ENCODE peak calls at places on chromosomes 1 and 21, in eight cellular contexts. B, A, P, D, S, M, L and H are unnamed samples. For H3K27me3, the result is how much of the 10 kb centered on the place peaks cover.

GRCh38 chr1:34407140-34407539 is 230.4 kb downstream of the C1orf94 start:
- DNase-seq in B (peak), A (no peak), P (no peak), D (no peak), S (no peak), M (no peak), L (no peak), H (peak)

GRCh38 chr1:178011101-178011828 is 41.4 kb upstream of the SEC16B start:
- DNase-seq in B (no peak), A (peak), P (peak), D (no peak), S (no peak), M (no peak), L (no peak), H (peak)

GRCh38 chr1:10852018-10852417 is 55.6 kb upstream of the CASZ1 start:
- DNase-seq in B (no peak), A (no peak), P (no peak), D (no peak), S (no peak), M (no peak), L (no peak), H (no peak)

GRCh38 chr1:42017259-42017658 is 98.5 kb upstream of the HIVEP3 start:
- DNase-seq in B (no peak), A (no peak), P (no peak), D (no peak), S (no peak), M (no peak), L (no peak), H (no peak)

GRCh38 chr21:43262427-43262826 is 93.6 kb downstream of the CRYAA start:
- DNase-seq in B (no peak), A (no peak), P (no peak), D (no peak), S (no peak), M (no peak), L (no peak), H (no peak)

GRCh38 chr1:180643693-180644092 is 11.9 kb downstream of the XPR1 start:
- DNase-seq in B (no peak), A (no peak), P (no peak), D (no peak), S (no peak), M (no peak), L (peak), H (no peak)

GRCh38 chr21:31394309-31394708 is 50.2 kb upstream of the TIAM1 start:
- DNase-seq in B (no peak), A (no peak), P (no peak), D (no peak), S (no peak), M (no peak), L (no peak), H (no peak)

GRCh38 chr1:37485902-37486679 is 11.7 kb downstream of the ZC3H12A start:
- DNase-seq in B (no peak), A (no peak), P (no peak), D (no peak), S (no peak), M (no peak), L (no peak), H (no peak)

GRCh38 chr1:109104364-109105151 is 9.4 kb upstream of the ELAPOR1 start:
- DNase-seq in B (no peak), A (no peak), P (no peak), D (no peak), S (no peak), M (no peak), L (no peak), H (peak)

GRCh38 chr1:183942933-183943693 is 94.4 kb downstream of the COLGALT2 start:
- DNase-seq in B (peak), A (no peak), P (peak), D (no peak), S (no peak), M (no peak), L (no peak), H (peak)

GRCh38 chr1:185244015-185244747 is 72.9 kb downstream of the IVNS1ABP start:
- DNase-seq in B (no peak), A (no peak), P (peak), D (no peak), S (no peak), M (no peak), L (no peak), H (peak)

GRCh38 chr21:31546402-31547155 is 112.9 kb upstream of the SOD1 start:
- DNase-seq in B (no peak), A (no peak), P (no peak), D (no peak), S (peak), M (no peak), L (no peak), H (no peak)

GRCh38 chr1:38585971-38586370 is 273.6 kb downstream of the RRAGC start:
- DNase-seq in B (no peak), A (no peak), P (no peak), D (no peak), S (no peak), M (no peak), L (no peak), H (no peak)

GRCh38 chr1:184810735-184811316 is 56.2 kb upstream of the EDEM3 start:
- DNase-seq in B (no peak), A (no peak), P (no peak), D (no peak), S (peak), M (no peak), L (no peak), H (no peak)

GRCh38 chr1:54409156-54410142 is 3.3 kb upstream of the SSBP3 start:
- DNase-seq in B (no peak), A (no peak), P (no peak), D (no peak), S (no peak), M (no peak), L (no peak), H (no peak)

GRCh38 chr1:46413596-46413985 is 19.5 kb downstream of the FAAH start:
- DNase-seq in B (no peak), A (peak), P (peak), D (no peak), S (no peak), M (peak), L (no peak), H (no peak)

GRCh38 chr21:37711294-37711844 is 204.9 kb downstream of the KCNJ6 start:
- DNase-seq in B (no peak), A (no peak), P (no peak), D (no peak), S (no peak), M (no peak), L (no peak), H (no peak)

GRCh38 chr1:83958704-83959103 is 40.2 kb downstream of the TTLL7 start:
- DNase-seq in B (no peak), A (no peak), P (no peak), D (no peak), S (no peak), M (no peak), L (no peak), H (no peak)

GRCh38 chr1:244866355-244866754 is 2.0 kb upstream of the HNRNPU start:
- DNase-seq in B (no peak), A (no peak), P (no peak), D (no peak), S (no peak), M (no peak), L (no peak), H (no peak)

GRCh38 chr1:245184791-245185190 is 30.0 kb downstream of the KIF26B start:
- DNase-seq in B (no peak), A (no peak), P (no peak), D (no peak), S (no peak), M (no peak), L (no peak), H (no peak)

GRCh38 chr1:227947678-227948492 is at the start of gene WNT9A:
- DNase-seq in B (no peak), A (peak), P (no peak), D (no peak), S (peak), M (no peak), L (no peak), H (no peak)

GRCh38 chr1:59204001-59204400 is 92.9 kb upstream of the FGGY start:
- DNase-seq in B (no peak), A (no peak), P (no peak), D (no peak), S (no peak), M (peak), L (peak), H (no peak)

GRCh38 chr1:50447961-50448360 is 24.7 kb upstream of the DMRTA2 start:
- DNase-seq in B (no peak), A (no peak), P (no peak), D (no peak), S (no peak), M (no peak), L (no peak), H (no peak)

GRCh38 chr21:43918385-43918947 is 53.4 kb downstream of the AGPAT3 start:
- DNase-seq in B (no peak), A (no peak), P (no peak), D (no peak), S (no peak), M (no peak), L (no peak), H (no peak)

GRCh38 chr1:204294371-204294770 is 65.4 kb downstream of the PLEKHA6 start:
- DNase-seq in B (peak), A (no peak), P (peak), D (no peak), S (peak), M (no peak), L (no peak), H (peak)

GRCh38 chr1:216742625-216743024 is 19.4 kb upstream of the ESRRG start:
- DNase-seq in B (no peak), A (peak), P (no peak), D (no peak), S (no peak), M (no peak), L (no peak), H (peak)

GRCh38 chr1:94801919-94802546 is 18.1 kb upstream of the SLC44A3 start:
- DNase-seq in B (peak), A (peak), P (peak), D (no peak), S (peak), M (no peak), L (peak), H (peak)

GRCh38 chr1:185495898-185496297 is 178.9 kb upstream of the IVNS1ABP start:
- DNase-seq in B (no peak), A (no peak), P (no peak), D (no peak), S (no peak), M (no peak), L (no peak), H (no peak)

GRCh38 chr1:150149490-150150453 is at the start of gene PLEKHO1:
- DNase-seq in B (peak), A (peak), P (peak), D (peak), S (peak), M (peak), L (peak), H (no peak)

GRCh38 chr1:26694185-26694572 is 1.6 kb upstream of the ARID1A start:
- DNase-seq in B (no peak), A (no peak), P (no peak), D (no peak), S (no peak), M (no peak), L (no peak), H (no peak)

GRCh38 chr1:26693557-26694184 is 2.1 kb upstream of the ARID1A start:
- DNase-seq in B (no peak), A (no peak), P (no peak), D (no peak), S (no peak), M (no peak), L (no peak), H (no peak)

GRCh38 chr1:26692793-26693490 is 2.9 kb upstream of the ARID1A start:
- DNase-seq in B (peak), A (peak), P (peak), D (peak), S (peak), M (peak), L (peak), H (peak)

GRCh38 chr1:26690576-26691031 is 5.2 kb upstream of the ARID1A start:
- DNase-seq in B (no peak), A (peak), P (no peak), D (no peak), S (no peak), M (no peak), L (no peak), H (no peak)

DNA sequence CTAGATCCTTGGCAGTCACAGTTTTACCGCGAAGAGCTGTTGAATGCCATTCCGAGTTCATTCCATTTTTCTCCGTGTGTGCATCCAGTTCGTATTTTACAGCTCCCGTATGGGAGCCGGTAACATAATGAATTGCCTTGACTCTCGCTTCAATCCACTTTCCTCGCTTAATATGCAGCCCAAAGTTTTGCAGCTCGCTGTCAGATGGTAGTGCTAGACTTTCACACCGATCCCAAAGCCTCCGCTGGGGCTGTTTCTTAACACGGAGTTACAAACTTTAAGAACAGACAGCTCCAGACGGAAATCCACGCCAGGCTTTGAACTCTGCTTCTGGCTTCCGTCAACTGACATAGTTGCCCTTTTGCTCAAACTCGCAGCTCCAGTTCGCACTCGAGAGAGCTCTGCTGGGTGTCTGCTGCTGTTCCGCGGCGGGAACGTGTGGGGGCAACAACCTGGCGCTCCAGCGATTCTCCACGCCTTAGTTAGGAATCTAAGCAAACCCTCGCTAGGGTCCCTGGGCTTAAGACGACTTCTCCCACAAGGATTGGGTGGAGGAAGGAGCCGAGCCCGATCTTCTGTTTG is 3.5 kb upstream of the ARID1A start:
- DNase-seq in B (peak), A (peak), P (peak), D (no peak), S (peak), M (peak), L (peak), H (peak)
- TF ChIP-seq CTCF in B (peak), A (peak), P (peak), D (peak), S (peak), M (no peak), L (peak), H (peak)

GRCh38 chr1:210230149-210230695 is 2.4 kb upstream of the SERTAD4 start:
- DNase-seq in B (no peak), A (no peak), P (no peak), D (no peak), S (no peak), M (no peak), L (no peak), H (peak)
- H3K27me3 ChIP-seq in B (under half), A (half or more), P (under half), D (under half), S (under half), M (under half), L (under half), H (under half)

GRCh38 chr1:243708210-243708609 is 141.8 kb downstream of the AKT3 start:
- DNase-seq in B (no peak), A (no peak), P (no peak), D (no peak), S (no peak), M (no peak), L (no peak), H (no peak)
- TF ChIP-seq CTCF in B (no peak), A (peak), P (no peak), D (no peak), S (no peak), M (peak), L (peak), H (peak)

DNA sequence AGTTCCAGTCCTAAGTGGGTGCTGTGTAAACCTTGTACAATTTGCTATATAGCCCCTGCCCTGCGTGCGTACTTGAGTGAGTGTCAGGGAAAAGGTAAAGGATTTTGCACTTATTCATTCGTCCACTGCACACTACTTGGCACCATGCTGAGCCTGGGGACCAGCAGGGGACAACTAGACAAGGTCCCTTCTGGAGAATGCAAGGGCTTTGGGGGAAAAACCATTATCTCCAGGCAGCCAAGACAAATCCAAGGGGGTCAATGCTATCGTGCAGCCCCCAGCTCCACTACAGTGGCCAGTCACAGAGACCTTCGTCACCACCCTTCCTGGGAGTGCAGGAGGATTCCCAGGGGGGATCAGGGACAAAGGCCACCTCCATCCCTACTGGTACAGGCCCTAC is 39.7 kb downstream of the MATN1 start:
- DNase-seq in B (no peak), A (no peak), P (no peak), D (no peak), S (peak), M (no peak), L (no peak), H (no peak)
- H3K27me3 ChIP-seq in B (under half), A (under half), P (under half), D (under half), S (under half), M (under half), L (under half), H (under half)

GRCh38 chr1:211113566-211113965 is 20.4 kb downstream of the KCNH1 start:
- DNase-seq in B (no peak), A (no peak), P (no peak), D (no peak), S (no peak), M (no peak), L (no peak), H (no peak)

GRCh38 chr1:211114446-211114845 is 19.5 kb downstream of the KCNH1 start:
- DNase-seq in B (no peak), A (no peak), P (no peak), D (no peak), S (no peak), M (no peak), L (no peak), H (no peak)

DNA sequence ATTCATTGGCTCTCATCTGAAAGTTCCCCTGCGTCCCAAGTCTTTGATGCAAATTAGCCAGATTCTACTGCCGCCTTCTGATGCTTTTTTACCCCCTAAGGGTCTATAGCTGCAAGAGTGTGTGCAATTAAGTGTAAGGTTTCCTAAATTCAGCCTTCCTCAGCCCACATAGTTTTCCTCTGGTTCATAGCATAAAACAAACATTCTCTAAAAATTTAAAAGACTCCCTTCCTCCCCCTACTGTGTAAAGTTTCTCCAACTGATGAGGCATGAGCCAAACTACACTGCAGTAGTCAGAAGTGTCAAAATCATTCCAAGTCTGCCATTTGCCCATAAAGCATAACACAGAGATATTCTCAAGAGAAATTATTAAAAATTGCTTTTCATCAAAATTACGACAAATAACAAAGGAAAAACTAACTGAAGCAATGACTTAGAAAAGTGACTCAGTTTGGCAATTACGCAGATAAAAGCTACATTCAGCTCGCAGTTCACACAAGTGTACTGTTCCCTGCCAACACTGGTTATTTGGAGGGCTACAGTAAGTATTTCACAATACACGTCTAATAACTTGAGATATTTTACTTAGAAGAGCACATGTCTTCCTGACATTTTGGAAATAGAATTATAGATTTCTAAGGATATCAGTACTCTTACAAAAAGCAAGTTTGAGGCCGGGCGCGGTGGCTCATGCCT is 15.4 kb downstream of the KCNH1 start:
- DNase-seq in B (peak), A (no peak), P (no peak), D (no peak), S (no peak), M (no peak), L (no peak), H (no peak)
- TF ChIP-seq CTCF in B (peak), A (no peak), P (peak), D (no peak), S (no peak), M (no peak), L (no peak), H (no peak)

GRCh38 chr1:234313171-234313570 is 60.1 kb upstream of the COA6 start:
- DNase-seq in B (no peak), A (no peak), P (no peak), D (no peak), S (no peak), M (no peak), L (no peak), H (no peak)
- H3K27me3 ChIP-seq in B (under half), A (under half), P (under half), D (under half), S (under half), M (under half), L (under half), H (under half)

GRCh38 chr21:18602711-18603110 is 199.1 kb upstream of the TMPRSS15 start:
- DNase-seq in B (no peak), A (no peak), P (no peak), D (no peak), S (no peak), M (no peak), L (no peak), H (no peak)

GRCh38 chr21:18608226-18608625 is 204.6 kb upstream of the TMPRSS15 start:
- DNase-seq in B (no peak), A (no peak), P (no peak), D (no peak), S (no peak), M (no peak), L (no peak), H (no peak)

GRCh38 chr21:18603246-18603645 is 199.7 kb upstream of the TMPRSS15 start:
- DNase-seq in B (no peak), A (no peak), P (no peak), D (no peak), S (no peak), M (no peak), L (no peak), H (no peak)
- TF ChIP-seq CTCF in B (no peak), A (no peak), P (no peak), D (no peak), S (no peak), M (no peak), L (no peak), H (no peak)

GRCh38 chr21:33028759-33029511 is 3.2 kb downstream of the OLIG2 start:
- DNase-seq in B (no peak), A (peak), P (no peak), D (no peak), S (no peak), M (no peak), L (no peak), H (no peak)

GRCh38 chr21:33026878-33027400 is 1.2 kb downstream of the OLIG2 start:
- DNase-seq in B (no peak), A (peak), P (no peak), D (no peak), S (no peak), M (no peak), L (no peak), H (no peak)

GRCh38 chr21:33029512-33029921 is 3.8 kb downstream of the OLIG2 start:
- DNase-seq in B (no peak), A (peak), P (no peak), D (no peak), S (no peak), M (no peak), L (no peak), H (no peak)

GRCh38 chr21:33027401-33028185 is 1.9 kb downstream of the OLIG2 start:
- DNase-seq in B (no peak), A (peak), P (no peak), D (no peak), S (no peak), M (no peak), L (no peak), H (no peak)

GRCh38 chr21:33028271-33028670 is 2.5 kb downstream of the OLIG2 start:
- DNase-seq in B (no peak), A (peak), P (no peak), D (no peak), S (no peak), M (no peak), L (no peak), H (no peak)
- H3K27me3 ChIP-seq in B (half or more), A (half or more), P (half or more), D (under half), S (half or more), M (half or more), L (half or more), H (half or more)

GRCh38 chr1:8817413-8818324 is at the start of gene RERE:
- DNase-seq in B (peak), A (peak), P (peak), D (peak), S (peak), M (peak), L (peak), H (peak)
- TF ChIP-seq CTCF in B (no peak), A (no peak), P (no peak), D (no peak), S (peak), M (peak), L (no peak), H (peak)